ENCODE peak calls at places on chromosome 11, in four cellular contexts. X is fibroblast of mammary gland, J is pancreas, P is hepatic stellate cell. V is an unnamed sample.
A peak's percentile ranks its signal among the peaks of the same experiment; 100 is the strongest.

GRCh38 chr11:8947230-8947943 is 4.6 kb upstream of the ASCL3 start:
- DNase-seq in X (no peak), J (no peak), P (no peak), V (no peak)

GRCh38 chr11:10302744-10303557 is 1.9 kb upstream of the ADM start:
- DNase-seq in X (peak; percentile 67), J (peak; percentile 86), P (peak; percentile 49), V (peak; percentile 88)

GRCh38 chr11:35487532-35488078 is 37.8 kb downstream of the PAMR1 start:
- DNase-seq in X (peak; percentile 80), J (peak; percentile 18), P (peak; percentile 19), V (no peak)

GRCh38 chr11:131430466-131431176 is 60.2 kb downstream of the NTM start:
- DNase-seq in X (peak; percentile 1), J (no peak), P (no peak), V (no peak)

GRCh38 chr11:102081313-102081712 is 28.9 kb upstream of the YAP1 start:
- DNase-seq in X (peak; percentile 17), J (no peak), P (no peak), V (no peak)

GRCh38 chr11:27244900-27245299 is 118.1 kb downstream of the CCDC34 start:
- DNase-seq in X (no peak), J (no peak), P (no peak), V (no peak)

GRCh38 chr11:66720223-66720898 is 8.7 kb downstream of the SPTBN2 start:
- DNase-seq in X (peak; percentile 12), J (peak; percentile 95), P (peak; percentile 46), V (no peak)

GRCh38 chr11:77656362-77656761 is 18.8 kb upstream of the CLNS1A start:
- DNase-seq in X (no peak), J (no peak), P (no peak), V (no peak)

GRCh38 chr11:69249641-69250502 is 44.1 kb upstream of the MYEOV start:
- DNase-seq in X (peak; percentile 8), J (no peak), P (no peak), V (peak; percentile 54)

GRCh38 chr11:66131937-66132632 is 62.0 kb downstream of the PACS1 start:
- DNase-seq in X (no peak), J (no peak), P (no peak), V (no peak)

GRCh38 chr11:45042560-45042959 is 91.9 kb upstream of the TP53I11 start:
- DNase-seq in X (peak; percentile 21), J (no peak), P (no peak), V (peak; percentile 72)

V was measured in ascending aorta.